ENCODE peak calls at places on chromosomes 11 and 22, in eight cellular contexts. V is kidney, H is cardiac muscle cell, U is left ventricle myocardium inferior, G is body of pancreas, I is lung, R is astrocyte of the spinal cord, D is pancreas. X is an unnamed sample.

GRCh38 chr11:1768141-1768469 is 4.4 kb upstream of the CTSD start:
- DNase-seq in V (no peak), H (no peak), U (no peak), G (no peak), I (no peak), R (no peak), D (no peak), X (no peak)

GRCh38 chr11:8408151-8408930 is 144.7 kb upstream of the LMO1 start:
- DNase-seq in V (no peak), H (no peak), U (no peak), G (no peak), I (no peak), R (no peak), D (no peak), X (no peak)

GRCh38 chr22:38051900-38052862 is 5.0 kb upstream of the PICK1 start:
- DNase-seq in V (peak), H (peak), U (peak), G (peak), I (peak), R (peak), D (peak), X (peak)

GRCh38 chr11:1292018-1292643 is 17.3 kb downstream of the TOLLIP start:
- DNase-seq in V (peak), H (no peak), U (no peak), G (no peak), I (no peak), R (no peak), D (no peak), X (no peak)

GRCh38 chr11:130042093-130042591 is 27.6 kb upstream of the APLP2 start:
- DNase-seq in V (peak), H (peak), U (no peak), G (no peak), I (no peak), R (peak), D (no peak), X (peak)

GRCh38 chr11:65355013-65355775 is 643 bp downstream of the TIGD3 start:
- DNase-seq in V (peak), H (no peak), U (peak), G (peak), I (peak), R (no peak), D (no peak), X (no peak)

GRCh38 chr11:114162719-114163123 is 103.2 kb downstream of the ZBTB16 start:
- DNase-seq in V (peak), H (peak), U (peak), G (peak), I (peak), R (peak), D (peak), X (peak)

GRCh38 chr22:50107529-50107928 is 17.7 kb downstream of the MOV10L1 start:
- DNase-seq in V (peak), H (no peak), U (no peak), G (no peak), I (no peak), R (no peak), D (no peak), X (no peak)

GRCh38 chr11:64888761-64889511 is 10.5 kb upstream of the EHD1 start:
- DNase-seq in V (no peak), H (no peak), U (no peak), G (peak), I (no peak), R (no peak), D (no peak), X (no peak)

GRCh38 chr22:49325531-49326395 is 501.9 kb downstream of the BRD1 start:
- DNase-seq in V (peak), H (no peak), U (no peak), G (no peak), I (no peak), R (no peak), D (no peak), X (no peak)

GRCh38 chr22:49963647-49964026 is 3.1 kb downstream of the PIM3 start:
- DNase-seq in V (no peak), H (no peak), U (peak), G (peak), I (peak), R (no peak), D (peak), X (no peak)

GRCh38 chr11:85718991-85719807 is 33.2 kb upstream of the CCDC89 start:
- DNase-seq in V (peak), H (peak), U (peak), G (peak), I (peak), R (peak), D (peak), X (peak)

GRCh38 chr11:75142714-75143419 is 8.0 kb upstream of the SLCO2B1 start:
- DNase-seq in V (peak), H (peak), U (peak), G (peak), I (peak), R (peak), D (no peak), X (peak)

GRCh38 chr11:116162541-116163230 is 610.1 kb downstream of the BUD13 start:
- DNase-seq in V (no peak), H (no peak), U (no peak), G (no peak), I (peak), R (no peak), D (no peak), X (no peak)

GRCh38 chr11:33860926-33861325 is 30.9 kb downstream of the LMO2 start:
- DNase-seq in V (no peak), H (no peak), U (no peak), G (peak), I (no peak), R (no peak), D (peak), X (no peak)

GRCh38 chr11:83235825-83236224 is 42.3 kb downstream of the ANKRD42 start:
- DNase-seq in V (no peak), H (peak), U (no peak), G (no peak), I (no peak), R (no peak), D (no peak), X (peak)

GRCh38 chr11:86574493-86575207 is 97.8 kb downstream of the ME3 start:
- DNase-seq in V (no peak), H (peak), U (no peak), G (no peak), I (no peak), R (peak), D (no peak), X (no peak)

GRCh38 chr11:14310696-14311095 is 48.3 kb downstream of the RRAS2 start:
- DNase-seq in V (no peak), H (peak), U (no peak), G (no peak), I (no peak), R (no peak), D (no peak), X (peak)

GRCh38 chr11:107859459-107860239 is 1.1 kb upstream of the SLC35F2 start:
- DNase-seq in V (peak), H (peak), U (peak), G (peak), I (no peak), R (no peak), D (peak), X (peak)

GRCh38 chr11:118341749-118342489 is 586 bp downstream of the CD3D start:
- DNase-seq in V (no peak), H (no peak), U (no peak), G (no peak), I (no peak), R (no peak), D (no peak), X (no peak)

GRCh38 chr11:129143335-129143734 is 48.8 kb downstream of the ARHGAP32 start:
- DNase-seq in V (peak), H (peak), U (peak), G (peak), I (peak), R (peak), D (peak), X (peak)

GRCh38 chr22:31269892-31270574 is 22.3 kb downstream of the PIK3IP1 start:
- DNase-seq in V (no peak), H (no peak), U (no peak), G (no peak), I (no peak), R (no peak), D (no peak), X (no peak)

GRCh38 chr11:77030834-77031414 is 3.3 kb upstream of the B3GNT6 start:
- DNase-seq in V (no peak), H (no peak), U (no peak), G (no peak), I (no peak), R (no peak), D (no peak), X (no peak)

GRCh38 chr11:71489311-71490043 is 36.5 kb downstream of the NADSYN1 start:
- DNase-seq in V (no peak), H (peak), U (no peak), G (no peak), I (no peak), R (peak), D (no peak), X (no peak)

DNA sequence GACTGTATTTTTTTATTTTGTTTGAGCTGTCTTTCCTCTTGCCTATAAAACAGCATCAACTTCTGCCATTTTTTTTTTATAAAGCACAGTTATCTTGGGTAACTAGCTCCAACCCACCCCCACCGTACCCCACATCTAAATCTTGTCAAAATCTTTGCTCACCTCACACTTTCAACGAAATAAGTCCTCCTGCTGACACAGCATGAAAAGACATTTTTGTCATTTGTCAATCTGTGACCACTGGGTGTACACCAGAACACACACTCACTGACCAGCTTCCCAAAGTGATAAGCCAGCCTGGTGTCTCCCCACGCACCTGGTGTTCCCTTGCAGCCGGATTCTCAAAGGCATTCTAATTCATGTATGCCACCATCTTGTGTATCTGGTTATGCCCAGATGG is 1.7 kb upstream of the TECTA start:
- DNase-seq in V (no peak), H (no peak), U (no peak), G (no peak), I (no peak), R (no peak), D (no peak), X (no peak)
- TF ChIP-seq CTCF in V (no peak), H (no peak), U (no peak), G (no peak), I (no peak), R (no peak), D (no peak), X (no peak)

DNA sequence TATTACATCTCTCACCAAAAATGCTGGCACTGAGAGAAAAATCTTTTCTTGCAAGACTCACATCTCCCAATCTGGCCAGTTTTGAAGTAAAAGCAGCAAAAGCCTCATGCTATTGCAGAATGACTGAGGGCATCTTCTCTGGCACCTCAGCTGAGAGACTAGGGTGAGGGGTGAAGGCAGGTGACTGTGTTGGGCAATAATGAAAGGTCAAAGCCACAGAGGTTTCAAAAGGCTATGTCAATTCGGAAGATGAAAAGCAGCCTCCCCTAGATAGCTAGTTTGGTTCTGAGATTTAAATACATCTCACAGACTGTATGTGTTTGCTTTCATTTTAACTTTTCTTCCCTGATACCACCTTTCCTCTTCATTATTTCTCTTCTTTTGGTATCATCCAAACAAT is 292.2 kb upstream of the RAG2 start:
- DNase-seq in V (no peak), H (no peak), U (no peak), G (no peak), I (no peak), R (no peak), D (no peak), X (no peak)
- H3K4me3 ChIP-seq in V (no peak), H (no peak), U (no peak), G (no peak), I (no peak), R (no peak), D (no peak), X (no peak)

DNA sequence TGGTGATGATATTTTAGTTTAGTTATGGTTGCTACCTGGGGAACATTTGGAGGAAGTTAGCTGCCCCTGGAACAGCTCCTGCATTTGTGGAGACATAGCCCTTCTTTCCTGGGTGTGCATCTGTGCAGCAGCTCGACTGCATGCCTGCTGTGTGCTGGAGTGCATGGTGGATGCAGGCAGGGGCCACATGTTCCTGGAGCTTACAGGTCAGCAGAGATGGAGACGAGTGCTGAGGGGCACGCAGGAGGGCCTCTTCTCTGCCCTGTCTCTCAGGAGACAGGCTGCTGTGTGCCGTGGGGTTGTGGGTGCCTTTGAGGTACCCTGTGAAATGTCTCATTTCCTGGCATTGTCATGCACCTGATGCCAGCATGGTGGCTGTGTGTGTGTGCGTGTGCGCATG is 87.5 kb downstream of the TBC1D22A start:
- DNase-seq in V (no peak), H (no peak), U (no peak), G (no peak), I (peak), R (no peak), D (no peak), X (no peak)
- TF ChIP-seq CTCF in V (no peak), H (no peak), U (no peak), G (no peak), I (no peak), R (no peak), D (no peak), X (no peak)

GRCh38 chr11:67387518-67387917 is 4.3 kb upstream of the RAD9A start:
- DNase-seq in V (no peak), H (no peak), U (no peak), G (no peak), I (no peak), R (no peak), D (no peak), X (no peak)
- H3K4me3 ChIP-seq in V (no peak), H (no peak), U (no peak), G (no peak), I (no peak), R (no peak), D (no peak), X (no peak)

GRCh38 chr11:62392944-62393628 is 25.7 kb upstream of the SCGB1A1 start:
- DNase-seq in V (no peak), H (no peak), U (no peak), G (no peak), I (no peak), R (no peak), D (no peak), X (no peak)

GRCh38 chr11:62392506-62392905 is 26.3 kb upstream of the SCGB1A1 start:
- DNase-seq in V (no peak), H (no peak), U (no peak), G (no peak), I (no peak), R (no peak), D (no peak), X (no peak)

GRCh38 chr11:62390727-62391126 is 28.1 kb upstream of the SCGB1A1 start:
- DNase-seq in V (no peak), H (peak), U (no peak), G (no peak), I (no peak), R (no peak), D (no peak), X (no peak)

GRCh38 chr11:62390237-62390636 is 28.6 kb upstream of the SCGB1A1 start:
- DNase-seq in V (no peak), H (no peak), U (no peak), G (no peak), I (no peak), R (no peak), D (no peak), X (no peak)

GRCh38 chr11:62391642-62392425 is 27.0 kb upstream of the SCGB1A1 start:
- DNase-seq in V (no peak), H (no peak), U (no peak), G (no peak), I (no peak), R (no peak), D (no peak), X (no peak)
- TF ChIP-seq CTCF in V (no peak), H (no peak), U (no peak), G (no peak), I (no peak), R (peak), D (no peak), X (no peak)

GRCh38 chr11:19199766-19200165 is 2.0 kb downstream of the CSRP3 start:
- DNase-seq in V (no peak), H (peak), U (no peak), G (no peak), I (no peak), R (peak), D (no peak), X (no peak)
- H3K4me3 ChIP-seq in V (no peak), H (peak), U (peak), G (no peak), I (no peak), R (no peak), D (no peak), X (no peak)

DNA sequence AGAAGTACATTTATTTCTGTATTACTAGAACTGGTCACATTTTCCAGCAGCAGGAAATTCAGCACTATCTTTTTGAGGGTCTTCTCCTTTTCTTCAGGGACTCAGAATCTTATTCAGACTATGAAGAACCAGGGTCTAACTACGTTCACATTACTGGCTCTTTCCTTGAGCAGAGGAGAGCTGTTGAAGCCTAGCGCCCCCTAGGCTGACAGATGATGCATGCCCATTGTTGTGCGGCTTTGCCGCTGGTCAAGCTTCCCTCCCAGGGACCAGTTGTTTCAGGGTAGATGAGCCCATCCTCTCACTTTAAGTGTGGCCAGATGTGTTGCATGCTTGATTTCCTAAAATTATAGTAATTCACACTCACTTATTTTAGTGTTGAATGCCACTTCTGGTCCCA is 168.2 kb upstream of the PDGFD start:
- DNase-seq in V (no peak), H (no peak), U (no peak), G (peak), I (no peak), R (no peak), D (no peak), X (no peak)
- TF ChIP-seq CTCF in V (no peak), H (peak), U (no peak), G (no peak), I (no peak), R (peak), D (no peak), X (peak)

DNA sequence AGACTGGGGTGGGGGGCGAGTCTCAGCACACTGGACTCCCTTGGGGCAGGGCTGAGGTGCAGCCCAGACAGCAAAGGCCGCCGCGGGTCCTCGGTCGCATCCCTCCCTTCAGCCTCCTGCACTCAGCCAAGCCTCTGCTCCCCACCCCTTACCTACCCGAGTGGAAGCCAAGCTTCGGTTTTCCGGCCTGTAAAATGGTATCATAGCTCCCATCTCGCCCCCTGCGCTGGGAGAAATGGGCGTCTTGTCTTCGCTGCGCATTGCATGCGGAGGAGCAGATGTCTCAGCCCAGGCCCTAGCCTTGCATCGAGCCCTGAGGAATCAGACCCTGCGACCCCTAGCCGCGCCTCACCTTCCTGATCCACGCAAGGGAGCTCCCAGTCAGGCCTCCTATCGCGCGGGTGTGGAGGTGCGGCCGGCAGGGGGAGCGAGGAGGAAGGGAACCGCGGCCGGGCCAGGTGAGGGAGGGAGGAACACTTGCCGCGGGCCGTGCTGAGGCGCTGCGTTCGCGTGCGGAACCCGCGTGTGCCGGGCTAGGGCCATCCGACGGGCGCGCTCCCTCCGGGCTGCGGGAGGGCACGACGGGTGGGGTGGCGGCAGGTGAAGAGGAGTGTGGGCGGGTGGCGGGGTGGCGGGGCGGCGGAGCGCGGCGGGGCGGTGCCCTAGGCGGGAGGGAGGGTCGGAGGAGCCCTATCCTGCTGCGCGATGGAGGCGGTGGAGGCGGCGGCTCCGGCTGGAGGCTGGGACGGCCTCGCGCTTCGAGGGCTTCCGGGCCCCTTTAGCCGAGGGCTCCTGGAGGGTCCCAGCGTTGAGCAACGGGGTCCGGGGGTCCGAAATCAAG is 4.1 kb upstream of the TBX1 start:
- DNase-seq in V (no peak), H (no peak), U (no peak), G (peak), I (peak), R (no peak), D (peak), X (no peak)
- H3K4me3 ChIP-seq in V (no peak), H (no peak), U (peak), G (no peak), I (no peak), R (no peak), D (peak), X (peak)

GRCh38 chr22:36340621-36341020 is 47.1 kb downstream of the MYH9 start:
- DNase-seq in V (no peak), H (no peak), U (no peak), G (no peak), I (no peak), R (no peak), D (no peak), X (no peak)
- TF ChIP-seq CTCF in V (no peak), H (no peak), U (no peak), G (no peak), I (no peak), R (no peak), D (no peak), X (no peak)

GRCh38 chr22:46564084-46564714 is 26.8 kb upstream of the CELSR1 start:
- DNase-seq in V (no peak), H (no peak), U (peak), G (no peak), I (no peak), R (no peak), D (no peak), X (no peak)

GRCh38 chr22:46560696-46561295 is 23.4 kb upstream of the CELSR1 start:
- DNase-seq in V (peak), H (no peak), U (peak), G (no peak), I (no peak), R (no peak), D (no peak), X (no peak)

GRCh38 chr22:46567471-46567870 is 30.1 kb upstream of the CELSR1 start:
- DNase-seq in V (no peak), H (no peak), U (no peak), G (no peak), I (no peak), R (no peak), D (no peak), X (no peak)

GRCh38 chr22:46561435-46561905 is 24.1 kb upstream of the CELSR1 start:
- DNase-seq in V (peak), H (no peak), U (peak), G (no peak), I (no peak), R (no peak), D (no peak), X (no peak)

GRCh38 chr22:46563381-46564083 is 26.1 kb upstream of the CELSR1 start:
- DNase-seq in V (peak), H (peak), U (peak), G (peak), I (peak), R (peak), D (peak), X (peak)
- H3K4me3 ChIP-seq in V (no peak), H (no peak), U (peak), G (no peak), I (no peak), R (no peak), D (peak), X (no peak)

X was measured in AG10803.